ENCODE peak calls at places on chromosomes 6 and 20, in five cellular contexts. P is sigmoid colon; D is GM23248; T is CD4-positive, CD25-positive, alpha-beta regulatory T cell; I is uterus. B is an unnamed sample.

GRCh38 chr6:36769161-36769675 is 70.0 kb downstream of the CPNE5 start:
- DNase-seq in P (no peak), T (no peak), I (no peak), D (peak; percentile 21), B (no peak)

GRCh38 chr6:18405477-18406293 is 18.5 kb downstream of the RNF144B start:
- DNase-seq in P (no peak), D (peak; percentile 95), I (no peak), T (no peak), B (no peak)

GRCh38 chr6:167795321-167795811 is 31.3 kb upstream of the AFDN start:
- DNase-seq in T (no peak), D (no peak), P (no peak), I (no peak), B (no peak)

GRCh38 chr6:7463785-7464184 is 74.2 kb downstream of the RIOK1 start:
- DNase-seq in T (no peak), P (no peak), D (peak; percentile 49), I (no peak), B (no peak)

GRCh38 chr6:137415127-137415833 is 78.9 kb downstream of the OLIG3 start:
- DNase-seq in I (peak; percentile 45), P (peak; percentile 71), T (peak; percentile 86), D (peak; percentile 87), B (peak; percentile 50)

GRCh38 chr20:47319517-47320252 is 36.8 kb downstream of the ZMYND8 start:
- DNase-seq in D (peak; percentile 73), P (peak; percentile 79), I (peak; percentile 64), T (no peak), B (no peak)

GRCh38 chr6:40585661-40586269 is 1.4 kb downstream of the LRFN2 start:
- DNase-seq in I (no peak), P (no peak), T (no peak), D (no peak), B (no peak)

GRCh38 chr6:3986241-3986640 is 92.7 kb downstream of the FAM217A start:
- DNase-seq in P (no peak), I (no peak), D (no peak), T (no peak), B (no peak)

GRCh38 chr6:67886840-67887292 is 748.2 kb upstream of the ADGRB3 start:
- DNase-seq in T (no peak), P (no peak), D (no peak), I (no peak), B (no peak)

GRCh38 chr6:106450645-106451044 is 90.1 kb downstream of the CRYBG1 start:
- DNase-seq in I (no peak), P (no peak), T (no peak), D (no peak), B (no peak)

GRCh38 chr6:1821188-1822183 is 211.8 kb downstream of the FOXC1 start:
- DNase-seq in T (no peak), P (no peak), I (no peak), D (peak; percentile 63), B (no peak)

GRCh38 chr6:127855542-127856159 is 45.2 kb downstream of the THEMIS start:
- DNase-seq in D (peak; percentile 54), P (no peak), I (no peak), T (peak; percentile 64), B (peak; percentile 38)

GRCh38 chr6:168315626-168316025 is 4.0 kb downstream of the DACT2 start:
- DNase-seq in D (no peak), I (no peak), T (no peak), P (no peak), B (no peak)

GRCh38 chr6:167575201-167575696 is 250.4 kb downstream of the TTLL2 start:
- DNase-seq in I (no peak), T (no peak), P (peak; percentile 52), D (no peak), B (no peak)

GRCh38 chr20:61120595-61121515 is 131.2 kb upstream of the CDH4 start:
- DNase-seq in D (peak; percentile 79), I (no peak), T (peak; percentile 40), P (no peak), B (no peak)

GRCh38 chr6:34888441-34888820 is 589 bp upstream of the TAF11 start:
- DNase-seq in T (no peak), D (no peak), I (no peak), P (no peak), B (no peak)

DNA sequence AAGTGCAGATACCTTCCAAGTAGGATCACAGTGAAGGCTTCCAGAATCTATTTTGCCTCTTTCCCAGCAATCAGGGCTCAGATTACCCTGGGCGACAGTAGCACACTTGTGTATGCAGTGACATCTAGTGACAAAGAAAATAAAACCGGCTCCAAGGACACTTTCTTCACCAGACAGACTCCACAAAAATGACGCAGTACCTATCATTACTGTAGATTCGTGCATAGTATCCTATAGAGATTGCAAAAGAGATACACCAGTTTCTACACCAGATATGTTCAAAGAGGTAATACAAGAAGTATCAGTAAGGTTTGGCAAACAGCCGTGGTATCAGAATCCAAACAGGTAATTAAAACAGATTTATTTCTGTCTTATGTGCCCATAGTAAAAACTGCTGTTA is 600.3 kb upstream of the JAG1 start:
- DNase-seq in P (no peak), I (no peak), D (peak; percentile 74), T (no peak), B (no peak)
- H3K9me3 ChIP-seq in P (no peaks in the 10 kb centered on the region), I (no peaks in the 10 kb centered on the region), D (no peaks in the 10 kb centered on the region), T (no peaks in the 10 kb centered on the region), B (no peaks in the 10 kb centered on the region)

DNA sequence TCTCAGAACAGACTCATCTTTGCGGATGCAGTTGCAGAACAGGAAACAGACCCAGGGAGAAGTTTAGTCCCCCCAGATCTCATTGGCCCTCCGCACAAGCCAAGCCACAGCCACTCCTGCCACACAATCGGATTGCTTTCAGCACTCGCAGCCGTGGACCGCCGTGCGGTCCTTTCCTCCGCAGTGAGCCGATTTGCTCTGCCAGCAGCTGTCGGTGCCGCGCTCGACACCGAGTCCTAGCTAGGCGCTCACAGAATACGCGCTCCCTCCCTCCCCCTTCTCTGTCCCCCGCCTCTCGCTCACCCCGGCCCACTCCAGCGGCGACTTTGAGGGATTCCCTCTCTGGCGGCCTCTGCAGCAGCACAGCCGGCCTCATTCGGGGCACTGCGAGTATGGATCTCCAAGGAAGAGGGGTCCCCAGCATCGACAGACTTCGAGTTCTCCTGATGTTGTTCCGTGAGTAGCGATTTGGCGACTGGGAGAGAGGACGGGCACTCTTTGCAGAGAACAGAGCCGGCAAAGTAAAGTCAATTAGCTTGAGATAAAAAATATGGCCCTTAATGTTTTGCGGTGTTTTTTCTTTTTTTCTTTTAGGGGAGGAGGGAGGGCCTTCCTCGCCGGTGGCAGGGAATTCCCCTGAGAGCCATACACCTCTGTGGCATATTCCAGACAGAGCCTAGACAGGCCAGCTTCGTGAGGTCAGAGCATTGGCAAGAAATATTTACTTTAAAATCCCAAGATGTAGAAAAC is at the start of gene LAMP5:
- DNase-seq in T (no peak), I (no peak), P (no peak), D (peak; percentile 58), B (no peak)
- H3K9me3 ChIP-seq in T (no peaks in the 10 kb centered on the region), I (no peaks in the 10 kb centered on the region), P (no peaks in the 10 kb centered on the region), D (no peaks in the 10 kb centered on the region), B (no peaks in the 10 kb centered on the region)

DNA sequence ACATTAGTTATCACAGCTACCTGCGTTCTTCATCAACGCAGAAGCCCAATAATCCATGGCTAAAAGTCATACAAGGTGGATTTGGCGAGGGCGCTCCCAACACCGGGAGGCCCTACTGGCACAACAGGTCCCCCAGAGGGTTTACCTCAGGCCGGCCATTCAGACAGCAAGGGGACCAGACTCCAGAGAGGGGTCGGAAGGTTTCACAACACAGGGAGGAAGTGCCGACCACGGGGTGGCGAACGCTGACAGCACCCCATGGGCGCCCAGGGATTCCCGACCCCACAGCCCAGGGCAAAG is 1515.9 kb upstream of the DEFB115 start:
- DNase-seq in T (no peak), I (no peak), D (no peak), P (no peak), B (no peak)
- H3K9me3 ChIP-seq in T (peaks cover 23% of the 10 kb centered on the region), I (no peaks in the 10 kb centered on the region), D (no peaks in the 10 kb centered on the region), P (peaks cover 12% of the 10 kb centered on the region), B (no peaks in the 10 kb centered on the region)

DNA sequence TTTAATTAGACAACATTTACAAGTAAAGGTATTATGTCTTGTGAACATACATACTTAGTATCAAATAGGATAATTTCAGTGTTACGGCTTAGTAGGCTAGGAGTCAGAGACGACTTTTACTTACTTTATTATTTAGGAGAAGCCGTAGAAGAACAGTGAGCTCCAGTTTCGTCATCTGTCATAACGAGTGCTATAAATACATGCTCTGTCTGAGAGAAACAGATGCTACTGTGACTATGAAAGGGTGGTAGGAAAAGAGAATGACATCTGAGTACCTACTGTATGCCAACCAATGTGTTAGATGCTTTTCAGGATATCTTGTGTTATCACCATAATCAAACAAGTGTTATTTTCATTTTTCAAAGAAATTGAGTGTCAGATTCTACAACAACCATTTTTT is 119.0 kb downstream of the EYA4 start:
- DNase-seq in T (no peak), D (no peak), I (no peak), P (no peak), B (no peak)
- H3K9me3 ChIP-seq in T (no peaks in the 10 kb centered on the region), D (no peaks in the 10 kb centered on the region), I (no peaks in the 10 kb centered on the region), P (no peaks in the 10 kb centered on the region), B (no peaks in the 10 kb centered on the region)

GRCh38 chr20:56247954-56248782 is at the start of gene MC3R:
- DNase-seq in P (no peak), I (no peak), D (peak; percentile 71), T (peak; percentile 44), B (no peak)
- H3K9me3 ChIP-seq in P (no peaks in the 10 kb centered on the region), I (no peaks in the 10 kb centered on the region), D (no peaks in the 10 kb centered on the region), T (no peaks in the 10 kb centered on the region), B (no peaks in the 10 kb centered on the region)

GRCh38 chr6:25137497-25137896 is 141.7 kb upstream of the CARMIL1 start:
- DNase-seq in D (peak; percentile 62), I (no peak), P (no peak), T (peak; percentile 70), B (no peak)
- H3K9me3 ChIP-seq in D (no peaks in the 10 kb centered on the region), I (no peaks in the 10 kb centered on the region), P (no peaks in the 10 kb centered on the region), T (peaks cover 6% of the 10 kb centered on the region), B (no peaks in the 10 kb centered on the region)

GRCh38 chr20:39778431-39778830 is 816.3 kb downstream of the DHX35 start:
- DNase-seq in P (no peak), D (no peak), T (no peak), I (no peak), B (no peak)
- H3K9me3 ChIP-seq in P (no peaks in the 10 kb centered on the region), D (no peaks in the 10 kb centered on the region), T (no peaks in the 10 kb centered on the region), I (no peaks in the 10 kb centered on the region), B (no peaks in the 10 kb centered on the region)

DNA sequence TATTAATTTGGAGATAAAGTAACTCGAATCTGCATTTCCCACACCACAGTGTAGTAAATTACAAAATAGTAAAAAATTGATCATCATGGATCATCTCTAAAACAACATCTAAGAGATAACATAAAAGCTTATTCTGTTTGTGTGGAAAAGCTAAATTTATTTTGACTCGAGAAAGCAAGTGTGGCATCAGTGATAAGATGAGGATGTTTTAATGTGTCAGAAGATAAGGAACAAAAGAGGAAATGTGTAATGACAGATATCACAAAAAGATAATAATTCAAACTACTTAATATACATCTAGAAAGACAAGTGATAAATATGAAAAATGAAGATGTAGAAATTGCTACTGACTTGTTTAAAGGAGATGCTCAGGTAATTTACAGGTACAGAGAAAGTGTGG is 74.1 kb downstream of the DNAH8 start:
- DNase-seq in D (no peak), I (no peak), P (no peak), T (no peak), B (no peak)
- H3K9me3 ChIP-seq in D (no peaks in the 10 kb centered on the region), I (no peaks in the 10 kb centered on the region), P (no peaks in the 10 kb centered on the region), T (no peaks in the 10 kb centered on the region), B (no peaks in the 10 kb centered on the region)